ENCODE peak calls at places on chromosomes 5 and 9, in nine cellular contexts. One of them, this sample, is unnamed.

GRCh38 chr5:84088996-84089395 is 295.7 kb downstream of the EDIL3 start:
- DNase-seq in OCI-M1: peak
- DNase-seq in Kasumi-1: no peak
- DNase-seq in SW480: peak
- DNase-seq in coronary artery: no peak
- DNase-seq in NCI-H82: peak
- DNase-seq in NCI-H1048: no peak
- DNase-seq in stimulated activated CD8-positive, alpha-beta memory T cell treated with anti-CD3 and anti-CD28 coated beads, Interleukin-15, amount 100 ng/mL, for 1 hour: no peak
- DNase-seq in heart left ventricle: no peak
- DNase-seq in this sample: no peak

GRCh38 chr9:123684393-123685149 is 245.4 kb downstream of the DENND1A start:
- DNase-seq in OCI-M1: no peak
- DNase-seq in stimulated activated CD8-positive, alpha-beta memory T cell treated with anti-CD3 and anti-CD28 coated beads, Interleukin-15, amount 100 ng/mL, for 1 hour: no peak
- DNase-seq in SW480: no peak
- DNase-seq in heart left ventricle: no peak
- DNase-seq in NCI-H82: no peak
- DNase-seq in coronary artery: no peak
- DNase-seq in NCI-H1048: no peak
- DNase-seq in Kasumi-1: no peak
- DNase-seq in this sample: no peak

GRCh38 chr5:172632346-172633092 is 8.5 kb upstream of the NEURL1B start:
- DNase-seq in SW480: no peak
- DNase-seq in NCI-H1048: no peak
- DNase-seq in heart left ventricle: no peak
- DNase-seq in OCI-M1: no peak
- DNase-seq in stimulated activated CD8-positive, alpha-beta memory T cell treated with anti-CD3 and anti-CD28 coated beads, Interleukin-15, amount 100 ng/mL, for 1 hour: no peak
- DNase-seq in Kasumi-1: no peak
- DNase-seq in NCI-H82: no peak
- DNase-seq in coronary artery: peak
- DNase-seq in this sample: no peak

GRCh38 chr9:95061916-95062600 is 255.5 kb downstream of the FANCC start:
- DNase-seq in stimulated activated CD8-positive, alpha-beta memory T cell treated with anti-CD3 and anti-CD28 coated beads, Interleukin-15, amount 100 ng/mL, for 1 hour: no peak
- DNase-seq in SW480: no peak
- DNase-seq in OCI-M1: no peak
- DNase-seq in NCI-H1048: no peak
- DNase-seq in heart left ventricle: no peak
- DNase-seq in coronary artery: no peak
- DNase-seq in Kasumi-1: no peak
- DNase-seq in NCI-H82: no peak
- DNase-seq in this sample: no peak

GRCh38 chr5:174895360-174895759 is 171.0 kb downstream of the MSX2 start:
- DNase-seq in coronary artery: no peak
- DNase-seq in NCI-H82: no peak
- DNase-seq in heart left ventricle: no peak
- DNase-seq in Kasumi-1: no peak
- DNase-seq in SW480: no peak
- DNase-seq in OCI-M1: no peak
- DNase-seq in NCI-H1048: no peak
- DNase-seq in stimulated activated CD8-positive, alpha-beta memory T cell treated with anti-CD3 and anti-CD28 coated beads, Interleukin-15, amount 100 ng/mL, for 1 hour: no peak
- DNase-seq in this sample: no peak

GRCh38 chr5:149141957-149142851 is 911 bp downstream of the ABLIM3 start:
- DNase-seq in coronary artery: no peak
- DNase-seq in NCI-H82: no peak
- DNase-seq in NCI-H1048: no peak
- DNase-seq in OCI-M1: no peak
- DNase-seq in heart left ventricle: peak
- DNase-seq in SW480: no peak
- DNase-seq in stimulated activated CD8-positive, alpha-beta memory T cell treated with anti-CD3 and anti-CD28 coated beads, Interleukin-15, amount 100 ng/mL, for 1 hour: no peak
- DNase-seq in Kasumi-1: peak
- DNase-seq in this sample: no peak

GRCh38 chr9:131612851-131613250 is 67.5 kb downstream of the PRRT1B start:
- DNase-seq in NCI-H1048: no peak
- DNase-seq in coronary artery: no peak
- DNase-seq in Kasumi-1: no peak
- DNase-seq in NCI-H82: no peak
- DNase-seq in SW480: no peak
- DNase-seq in OCI-M1: no peak
- DNase-seq in stimulated activated CD8-positive, alpha-beta memory T cell treated with anti-CD3 and anti-CD28 coated beads, Interleukin-15, amount 100 ng/mL, for 1 hour: no peak
- DNase-seq in heart left ventricle: no peak
- DNase-seq in this sample: no peak

GRCh38 chr5:103216137-103216536 is 42.4 kb upstream of the MACIR start:
- DNase-seq in coronary artery: no peak
- DNase-seq in OCI-M1: peak
- DNase-seq in NCI-H1048: no peak
- DNase-seq in Kasumi-1: peak
- DNase-seq in SW480: no peak
- DNase-seq in stimulated activated CD8-positive, alpha-beta memory T cell treated with anti-CD3 and anti-CD28 coated beads, Interleukin-15, amount 100 ng/mL, for 1 hour: no peak
- DNase-seq in heart left ventricle: no peak
- DNase-seq in NCI-H82: no peak
- DNase-seq in this sample: no peak

GRCh38 chr9:117523531-117524153 is 108.8 kb upstream of the ASTN2 start:
- DNase-seq in NCI-H1048: no peak
- DNase-seq in heart left ventricle: no peak
- DNase-seq in Kasumi-1: no peak
- DNase-seq in SW480: peak
- DNase-seq in NCI-H82: peak
- DNase-seq in OCI-M1: peak
- DNase-seq in coronary artery: no peak
- DNase-seq in stimulated activated CD8-positive, alpha-beta memory T cell treated with anti-CD3 and anti-CD28 coated beads, Interleukin-15, amount 100 ng/mL, for 1 hour: no peak
- DNase-seq in this sample: no peak

GRCh38 chr5:113271015-113271414 is 163.8 kb downstream of the TSSK1B start:
- DNase-seq in NCI-H1048: no peak
- DNase-seq in NCI-H82: no peak
- DNase-seq in stimulated activated CD8-positive, alpha-beta memory T cell treated with anti-CD3 and anti-CD28 coated beads, Interleukin-15, amount 100 ng/mL, for 1 hour: no peak
- DNase-seq in coronary artery: no peak
- DNase-seq in heart left ventricle: no peak
- DNase-seq in SW480: no peak
- DNase-seq in Kasumi-1: no peak
- DNase-seq in OCI-M1: no peak
- DNase-seq in this sample: no peak

GRCh38 chr5:31861601-31862000 is 222.7 kb downstream of the PDZD2 start:
- DNase-seq in SW480: no peak
- DNase-seq in NCI-H1048: no peak
- DNase-seq in NCI-H82: no peak
- DNase-seq in coronary artery: no peak
- DNase-seq in Kasumi-1: no peak
- DNase-seq in stimulated activated CD8-positive, alpha-beta memory T cell treated with anti-CD3 and anti-CD28 coated beads, Interleukin-15, amount 100 ng/mL, for 1 hour: no peak
- DNase-seq in heart left ventricle: no peak
- DNase-seq in OCI-M1: no peak
- DNase-seq in this sample: no peak

GRCh38 chr5:140038373-140038957 is 4.6 kb downstream of the NRG2 start:
- DNase-seq in heart left ventricle: no peak
- DNase-seq in Kasumi-1: no peak
- DNase-seq in SW480: peak
- DNase-seq in OCI-M1: peak
- DNase-seq in stimulated activated CD8-positive, alpha-beta memory T cell treated with anti-CD3 and anti-CD28 coated beads, Interleukin-15, amount 100 ng/mL, for 1 hour: no peak
- DNase-seq in NCI-H82: peak
- DNase-seq in NCI-H1048: no peak
- DNase-seq in coronary artery: no peak
- DNase-seq in this sample: no peak

GRCh38 chr9:134521817-134522501 is 119.6 kb upstream of the COL5A1 start:
- DNase-seq in coronary artery: no peak
- DNase-seq in Kasumi-1: no peak
- DNase-seq in OCI-M1: no peak
- DNase-seq in stimulated activated CD8-positive, alpha-beta memory T cell treated with anti-CD3 and anti-CD28 coated beads, Interleukin-15, amount 100 ng/mL, for 1 hour: no peak
- DNase-seq in NCI-H82: no peak
- DNase-seq in NCI-H1048: no peak
- DNase-seq in SW480: no peak
- DNase-seq in heart left ventricle: no peak
- DNase-seq in this sample: no peak

GRCh38 chr5:56470007-56470406 is 236.9 kb upstream of the ANKRD55 start:
- DNase-seq in NCI-H1048: no peak
- DNase-seq in stimulated activated CD8-positive, alpha-beta memory T cell treated with anti-CD3 and anti-CD28 coated beads, Interleukin-15, amount 100 ng/mL, for 1 hour: no peak
- DNase-seq in coronary artery: no peak
- DNase-seq in SW480: no peak
- DNase-seq in Kasumi-1: no peak
- DNase-seq in NCI-H82: no peak
- DNase-seq in OCI-M1: no peak
- DNase-seq in heart left ventricle: no peak
- DNase-seq in this sample: no peak

GRCh38 chr9:101736723-101737122 is 1.7 kb downstream of the GRIN3A start:
- DNase-seq in heart left ventricle: peak
- DNase-seq in OCI-M1: no peak
- DNase-seq in coronary artery: no peak
- DNase-seq in NCI-H1048: no peak
- DNase-seq in SW480: no peak
- DNase-seq in NCI-H82: peak
- DNase-seq in Kasumi-1: no peak
- DNase-seq in stimulated activated CD8-positive, alpha-beta memory T cell treated with anti-CD3 and anti-CD28 coated beads, Interleukin-15, amount 100 ng/mL, for 1 hour: no peak
- DNase-seq in this sample: no peak

GRCh38 chr5:140251527-140251973 is 51.4 kb downstream of the PFDN1 start:
- DNase-seq in coronary artery: no peak
- DNase-seq in SW480: peak
- DNase-seq in OCI-M1: no peak
- DNase-seq in NCI-H82: no peak
- DNase-seq in NCI-H1048: no peak
- DNase-seq in Kasumi-1: peak
- DNase-seq in stimulated activated CD8-positive, alpha-beta memory T cell treated with anti-CD3 and anti-CD28 coated beads, Interleukin-15, amount 100 ng/mL, for 1 hour: no peak
- DNase-seq in heart left ventricle: no peak
- DNase-seq in this sample: no peak

GRCh38 chr9:68669189-68669588 is 35.9 kb upstream of the PIP5K1B start:
- DNase-seq in NCI-H82: no peak
- DNase-seq in stimulated activated CD8-positive, alpha-beta memory T cell treated with anti-CD3 and anti-CD28 coated beads, Interleukin-15, amount 100 ng/mL, for 1 hour: no peak
- DNase-seq in Kasumi-1: no peak
- DNase-seq in SW480: no peak
- DNase-seq in NCI-H1048: no peak
- DNase-seq in coronary artery: no peak
- DNase-seq in OCI-M1: no peak
- DNase-seq in heart left ventricle: no peak
- DNase-seq in this sample: no peak

GRCh38 chr9:126519660-126520425 is 93.9 kb upstream of the LMX1B start:
- DNase-seq in stimulated activated CD8-positive, alpha-beta memory T cell treated with anti-CD3 and anti-CD28 coated beads, Interleukin-15, amount 100 ng/mL, for 1 hour: no peak
- DNase-seq in SW480: no peak
- DNase-seq in NCI-H1048: no peak
- DNase-seq in coronary artery: no peak
- DNase-seq in heart left ventricle: no peak
- DNase-seq in OCI-M1: no peak
- DNase-seq in Kasumi-1: no peak
- DNase-seq in NCI-H82: no peak
- DNase-seq in this sample: no peak

GRCh38 chr5:40616791-40617190 is 62.9 kb upstream of the PTGER4 start:
- DNase-seq in stimulated activated CD8-positive, alpha-beta memory T cell treated with anti-CD3 and anti-CD28 coated beads, Interleukin-15, amount 100 ng/mL, for 1 hour: no peak
- DNase-seq in Kasumi-1: peak
- DNase-seq in SW480: no peak
- DNase-seq in NCI-H82: no peak
- DNase-seq in coronary artery: no peak
- DNase-seq in heart left ventricle: no peak
- DNase-seq in OCI-M1: no peak
- DNase-seq in NCI-H1048: no peak
- DNase-seq in this sample: no peak

GRCh38 chr9:100598641-100599145 is 20.8 kb downstream of the CAVIN4 start:
- DNase-seq in NCI-H82: peak
- DNase-seq in SW480: peak
- DNase-seq in Kasumi-1: peak
- DNase-seq in coronary artery: peak
- DNase-seq in stimulated activated CD8-positive, alpha-beta memory T cell treated with anti-CD3 and anti-CD28 coated beads, Interleukin-15, amount 100 ng/mL, for 1 hour: peak
- DNase-seq in OCI-M1: no peak
- DNase-seq in heart left ventricle: peak
- DNase-seq in NCI-H1048: peak
- DNase-seq in this sample: peak

GRCh38 chr5:31106742-31107546 is 86.5 kb upstream of the CDH6 start:
- DNase-seq in NCI-H82: peak
- DNase-seq in stimulated activated CD8-positive, alpha-beta memory T cell treated with anti-CD3 and anti-CD28 coated beads, Interleukin-15, amount 100 ng/mL, for 1 hour: no peak
- DNase-seq in OCI-M1: peak
- DNase-seq in coronary artery: no peak
- DNase-seq in Kasumi-1: no peak
- DNase-seq in heart left ventricle: no peak
- DNase-seq in SW480: no peak
- DNase-seq in NCI-H1048: no peak
- DNase-seq in this sample: no peak

GRCh38 chr9:6414291-6414690 is 1.3 kb downstream of the UHRF2 start:
- DNase-seq in coronary artery: no peak
- DNase-seq in SW480: peak
- DNase-seq in heart left ventricle: no peak
- DNase-seq in NCI-H82: peak
- DNase-seq in Kasumi-1: no peak
- DNase-seq in OCI-M1: peak
- DNase-seq in stimulated activated CD8-positive, alpha-beta memory T cell treated with anti-CD3 and anti-CD28 coated beads, Interleukin-15, amount 100 ng/mL, for 1 hour: no peak
- DNase-seq in NCI-H1048: no peak
- DNase-seq in this sample: no peak

GRCh38 chr5:114361724-114362196 is at the start of gene KCNN2:
- DNase-seq in Kasumi-1: no peak
- DNase-seq in coronary artery: no peak
- DNase-seq in NCI-H1048: peak
- DNase-seq in OCI-M1: no peak
- DNase-seq in heart left ventricle: peak
- DNase-seq in NCI-H82: peak
- DNase-seq in stimulated activated CD8-positive, alpha-beta memory T cell treated with anti-CD3 and anti-CD28 coated beads, Interleukin-15, amount 100 ng/mL, for 1 hour: no peak
- DNase-seq in SW480: peak
- DNase-seq in this sample: no peak

GRCh38 chr5:147063971-147064370 is 170.9 kb upstream of the STK32A start:
- DNase-seq in NCI-H1048: no peak
- DNase-seq in stimulated activated CD8-positive, alpha-beta memory T cell treated with anti-CD3 and anti-CD28 coated beads, Interleukin-15, amount 100 ng/mL, for 1 hour: no peak
- DNase-seq in SW480: no peak
- DNase-seq in coronary artery: no peak
- DNase-seq in OCI-M1: no peak
- DNase-seq in NCI-H82: no peak
- DNase-seq in heart left ventricle: no peak
- DNase-seq in Kasumi-1: no peak
- DNase-seq in this sample: no peak